ENCODE peak calls at places on chromosomes 11 and 22, in eight cellular contexts. One of them, this sample, is unnamed.

GRCh38 chr11:105673089-105673488 is 63.2 kb downstream of the GRIA4 start:
- DNase-seq in neural crest cell: peak
- DNase-seq in NCI-H1092: no peak
- DNase-seq in activated CD4-positive, alpha-beta memory T cell treated with anti-CD3 and anti-CD28 coated beads for 36 hours: peak
- DNase-seq in amygdala: no peak
- DNase-seq in dermis blood vessel endothelial cell: peak
- DNase-seq in NCI-H774: no peak
- DNase-seq in iris pigment epithelial cell: peak
- DNase-seq in this sample: no peak

GRCh38 chr11:38448284-38448683 is 1850.2 kb upstream of the RAG2 start:
- DNase-seq in neural crest cell: no peak
- DNase-seq in NCI-H1092: no peak
- DNase-seq in activated CD4-positive, alpha-beta memory T cell treated with anti-CD3 and anti-CD28 coated beads for 36 hours: no peak
- DNase-seq in amygdala: no peak
- DNase-seq in dermis blood vessel endothelial cell: no peak
- DNase-seq in NCI-H774: no peak
- DNase-seq in iris pigment epithelial cell: no peak
- DNase-seq in this sample: peak

GRCh38 chr11:86222081-86222480 is 22.5 kb upstream of the EED start:
- DNase-seq in neural crest cell: no peak
- DNase-seq in NCI-H1092: no peak
- DNase-seq in activated CD4-positive, alpha-beta memory T cell treated with anti-CD3 and anti-CD28 coated beads for 36 hours: no peak
- DNase-seq in amygdala: no peak
- DNase-seq in dermis blood vessel endothelial cell: peak
- DNase-seq in NCI-H774: no peak
- DNase-seq in iris pigment epithelial cell: no peak
- DNase-seq in this sample: no peak

GRCh38 chr11:12170984-12171383 is 60.6 kb downstream of the MICAL2 start:
- DNase-seq in neural crest cell: no peak
- DNase-seq in NCI-H1092: no peak
- DNase-seq in activated CD4-positive, alpha-beta memory T cell treated with anti-CD3 and anti-CD28 coated beads for 36 hours: no peak
- DNase-seq in amygdala: no peak
- DNase-seq in dermis blood vessel endothelial cell: no peak
- DNase-seq in NCI-H774: no peak
- DNase-seq in iris pigment epithelial cell: peak
- DNase-seq in this sample: no peak

GRCh38 chr22:46897246-46897623 is 134.8 kb downstream of the TBC1D22A start:
- DNase-seq in neural crest cell: no peak
- DNase-seq in NCI-H1092: no peak
- DNase-seq in activated CD4-positive, alpha-beta memory T cell treated with anti-CD3 and anti-CD28 coated beads for 36 hours: no peak
- DNase-seq in amygdala: no peak
- DNase-seq in dermis blood vessel endothelial cell: no peak
- DNase-seq in NCI-H774: no peak
- DNase-seq in iris pigment epithelial cell: no peak
- DNase-seq in this sample: no peak

GRCh38 chr22:31681625-31682345 is 19.8 kb upstream of the PISD start:
- DNase-seq in neural crest cell: no peak
- DNase-seq in NCI-H1092: no peak
- DNase-seq in activated CD4-positive, alpha-beta memory T cell treated with anti-CD3 and anti-CD28 coated beads for 36 hours: no peak
- DNase-seq in amygdala: no peak
- DNase-seq in dermis blood vessel endothelial cell: no peak
- DNase-seq in NCI-H774: no peak
- DNase-seq in iris pigment epithelial cell: peak
- DNase-seq in this sample: no peak

GRCh38 chr11:9594267-9595046 is 21.0 kb downstream of the WEE1 start:
- DNase-seq in neural crest cell: no peak
- DNase-seq in NCI-H1092: no peak
- DNase-seq in activated CD4-positive, alpha-beta memory T cell treated with anti-CD3 and anti-CD28 coated beads for 36 hours: no peak
- DNase-seq in amygdala: no peak
- DNase-seq in dermis blood vessel endothelial cell: no peak
- DNase-seq in NCI-H774: no peak
- DNase-seq in iris pigment epithelial cell: peak
- DNase-seq in this sample: no peak

GRCh38 chr11:78791254-78791653 is 216.6 kb upstream of the NARS2 start:
- DNase-seq in neural crest cell: no peak
- DNase-seq in NCI-H1092: no peak
- DNase-seq in activated CD4-positive, alpha-beta memory T cell treated with anti-CD3 and anti-CD28 coated beads for 36 hours: no peak
- DNase-seq in amygdala: no peak
- DNase-seq in dermis blood vessel endothelial cell: no peak
- DNase-seq in NCI-H774: no peak
- DNase-seq in iris pigment epithelial cell: no peak
- DNase-seq in this sample: no peak

GRCh38 chr11:36012410-36012809 is 68.5 kb downstream of the LDLRAD3 start:
- DNase-seq in neural crest cell: no peak
- DNase-seq in NCI-H1092: no peak
- DNase-seq in activated CD4-positive, alpha-beta memory T cell treated with anti-CD3 and anti-CD28 coated beads for 36 hours: no peak
- DNase-seq in amygdala: no peak
- DNase-seq in dermis blood vessel endothelial cell: peak
- DNase-seq in NCI-H774: no peak
- DNase-seq in iris pigment epithelial cell: peak
- DNase-seq in this sample: no peak

GRCh38 chr22:47050601-47051051 is 288.2 kb downstream of the TBC1D22A start:
- DNase-seq in neural crest cell: no peak
- DNase-seq in NCI-H1092: no peak
- DNase-seq in activated CD4-positive, alpha-beta memory T cell treated with anti-CD3 and anti-CD28 coated beads for 36 hours: no peak
- DNase-seq in amygdala: no peak
- DNase-seq in dermis blood vessel endothelial cell: no peak
- DNase-seq in NCI-H774: no peak
- DNase-seq in iris pigment epithelial cell: no peak
- DNase-seq in this sample: no peak

GRCh38 chr11:122267602-122268001 is 151.6 kb upstream of the BLID start:
- DNase-seq in neural crest cell: no peak
- DNase-seq in NCI-H1092: no peak
- DNase-seq in activated CD4-positive, alpha-beta memory T cell treated with anti-CD3 and anti-CD28 coated beads for 36 hours: no peak
- DNase-seq in amygdala: no peak
- DNase-seq in dermis blood vessel endothelial cell: no peak
- DNase-seq in NCI-H774: no peak
- DNase-seq in iris pigment epithelial cell: peak
- DNase-seq in this sample: no peak

GRCh38 chr11:29024386-29024785 is 916.2 kb downstream of the METTL15 start:
- DNase-seq in neural crest cell: no peak
- DNase-seq in NCI-H1092: no peak
- DNase-seq in activated CD4-positive, alpha-beta memory T cell treated with anti-CD3 and anti-CD28 coated beads for 36 hours: no peak
- DNase-seq in amygdala: no peak
- DNase-seq in dermis blood vessel endothelial cell: no peak
- DNase-seq in NCI-H774: no peak
- DNase-seq in iris pigment epithelial cell: peak
- DNase-seq in this sample: no peak

GRCh38 chr11:1121343-1122331 is 36.1 kb upstream of the MUC5AC start:
- DNase-seq in neural crest cell: no peak
- DNase-seq in NCI-H1092: no peak
- DNase-seq in activated CD4-positive, alpha-beta memory T cell treated with anti-CD3 and anti-CD28 coated beads for 36 hours: peak
- DNase-seq in amygdala: no peak
- DNase-seq in dermis blood vessel endothelial cell: no peak
- DNase-seq in NCI-H774: no peak
- DNase-seq in iris pigment epithelial cell: no peak
- DNase-seq in this sample: no peak

GRCh38 chr11:70604630-70605520 is 206.5 kb downstream of the CTTN start:
- DNase-seq in neural crest cell: no peak
- DNase-seq in NCI-H1092: no peak
- DNase-seq in activated CD4-positive, alpha-beta memory T cell treated with anti-CD3 and anti-CD28 coated beads for 36 hours: no peak
- DNase-seq in amygdala: no peak
- DNase-seq in dermis blood vessel endothelial cell: no peak
- DNase-seq in NCI-H774: no peak
- DNase-seq in iris pigment epithelial cell: no peak
- DNase-seq in this sample: no peak

GRCh38 chr11:45722144-45722543 is 56.7 kb upstream of the CHST1 start:
- DNase-seq in neural crest cell: no peak
- DNase-seq in NCI-H1092: no peak
- DNase-seq in activated CD4-positive, alpha-beta memory T cell treated with anti-CD3 and anti-CD28 coated beads for 36 hours: no peak
- DNase-seq in amygdala: no peak
- DNase-seq in dermis blood vessel endothelial cell: no peak
- DNase-seq in NCI-H774: no peak
- DNase-seq in iris pigment epithelial cell: no peak
- DNase-seq in this sample: no peak

GRCh38 chr11:130732476-130732875 is 183.8 kb downstream of the SNX19 start:
- DNase-seq in neural crest cell: no peak
- DNase-seq in NCI-H1092: no peak
- DNase-seq in activated CD4-positive, alpha-beta memory T cell treated with anti-CD3 and anti-CD28 coated beads for 36 hours: no peak
- DNase-seq in amygdala: no peak
- DNase-seq in dermis blood vessel endothelial cell: no peak
- DNase-seq in NCI-H774: no peak
- DNase-seq in iris pigment epithelial cell: no peak
- DNase-seq in this sample: no peak

GRCh38 chr11:15770798-15771414 is 585.4 kb downstream of the SOX6 start:
- DNase-seq in neural crest cell: peak
- DNase-seq in NCI-H1092: no peak
- DNase-seq in activated CD4-positive, alpha-beta memory T cell treated with anti-CD3 and anti-CD28 coated beads for 36 hours: peak
- DNase-seq in amygdala: no peak
- DNase-seq in dermis blood vessel endothelial cell: peak
- DNase-seq in NCI-H774: peak
- DNase-seq in iris pigment epithelial cell: peak
- DNase-seq in this sample: no peak

GRCh38 chr22:17969732-17970131 is 54.6 kb downstream of the MICAL3 start:
- DNase-seq in neural crest cell: no peak
- DNase-seq in NCI-H1092: no peak
- DNase-seq in activated CD4-positive, alpha-beta memory T cell treated with anti-CD3 and anti-CD28 coated beads for 36 hours: no peak
- DNase-seq in amygdala: no peak
- DNase-seq in dermis blood vessel endothelial cell: peak
- DNase-seq in NCI-H774: no peak
- DNase-seq in iris pigment epithelial cell: peak
- DNase-seq in this sample: no peak

GRCh38 chr11:31809857-31810778 is 1.0 kb downstream of the PAX6 start:
- DNase-seq in neural crest cell: peak
- DNase-seq in NCI-H1092: peak
- DNase-seq in activated CD4-positive, alpha-beta memory T cell treated with anti-CD3 and anti-CD28 coated beads for 36 hours: no peak
- DNase-seq in amygdala: no peak
- DNase-seq in dermis blood vessel endothelial cell: peak
- DNase-seq in NCI-H774: peak
- DNase-seq in iris pigment epithelial cell: peak
- DNase-seq in this sample: no peak

GRCh38 chr11:125946712-125947418 is 1.0 kb downstream of the VSIG10L2 start:
- DNase-seq in neural crest cell: no peak
- DNase-seq in NCI-H1092: no peak
- DNase-seq in activated CD4-positive, alpha-beta memory T cell treated with anti-CD3 and anti-CD28 coated beads for 36 hours: no peak
- DNase-seq in amygdala: no peak
- DNase-seq in dermis blood vessel endothelial cell: no peak
- DNase-seq in NCI-H774: no peak
- DNase-seq in iris pigment epithelial cell: no peak
- DNase-seq in this sample: no peak

GRCh38 chr11:125075900-125076317 is 12.8 kb downstream of the SLC37A2 start:
- DNase-seq in neural crest cell: no peak
- DNase-seq in NCI-H1092: no peak
- DNase-seq in activated CD4-positive, alpha-beta memory T cell treated with anti-CD3 and anti-CD28 coated beads for 36 hours: no peak
- DNase-seq in amygdala: no peak
- DNase-seq in dermis blood vessel endothelial cell: peak
- DNase-seq in NCI-H774: no peak
- DNase-seq in iris pigment epithelial cell: peak
- DNase-seq in this sample: no peak

This sample was measured in NCI-H2029 treated with DMSO at 0.1 percent for 48 hours.